ENCODE peak calls at places on chromosomes 2 and 18, in four cellular contexts. S, B, I and L are unnamed samples.

GRCh38 chr2:224086226-224086911 is 47.3 kb upstream of the SERPINE2 start:
- DNase-seq in I (no peak), S (no peak), B (peak), L (peak)

GRCh38 chr18:7722955-7723354 is 155.8 kb downstream of the PTPRM start:
- DNase-seq in B (no peak), S (no peak), I (no peak), L (no peak)

GRCh38 chr2:240156435-240157146 is 16.1 kb upstream of the OTOS start:
- DNase-seq in I (no peak), B (no peak), S (no peak), L (no peak)

GRCh38 chr2:213172641-213173040 is 21.2 kb upstream of the IKZF2 start:
- DNase-seq in I (no peak), B (no peak), S (no peak), L (no peak)

GRCh38 chr2:135299656-135300244 is 231.3 kb downstream of the ZRANB3 start:
- DNase-seq in I (no peak), B (peak), S (peak), L (peak)

GRCh38 chr18:31424383-31424988 is 23.1 kb upstream of the DSG3 start:
- DNase-seq in I (peak), S (peak), B (no peak), L (peak)

GRCh38 chr2:65850695-65851094 is 418.3 kb upstream of the SPRED2 start:
- DNase-seq in S (no peak), I (no peak), B (no peak), L (no peak)

GRCh38 chr2:206955253-206955652 is 15.9 kb downstream of the CPO start:
- DNase-seq in S (no peak), I (no peak), B (no peak), L (peak)

GRCh38 chr2:246489-247145 is 17.2 kb downstream of the SH3YL1 start:
- DNase-seq in S (peak), I (peak), B (peak), L (peak)

GRCh38 chr2:218898109-218898878 is 17.6 kb downstream of the WNT10A start:
- DNase-seq in B (no peak), I (peak), S (peak), L (peak)

GRCh38 chr2:24411488-24412146 is 51.3 kb upstream of the ITSN2 start:
- DNase-seq in I (peak), S (no peak), B (no peak), L (no peak)

GRCh38 chr2:184554736-184555135 is 43.6 kb upstream of the ZNF804A start:
- DNase-seq in B (peak), S (no peak), I (no peak), L (peak)

GRCh38 chr2:54949431-54949830 is 100.8 kb downstream of the RTN4 start:
- DNase-seq in I (no peak), S (no peak), B (peak), L (no peak)

GRCh38 chr2:231332872-231333500 is 62.5 kb upstream of the B3GNT7 start:
- DNase-seq in B (peak), S (no peak), I (no peak), L (no peak)

GRCh38 chr2:202109737-202110184 is 36.7 kb downstream of the KIAA2012 start:
- DNase-seq in B (no peak), S (no peak), I (no peak), L (peak)

GRCh38 chr2:228084717-228085116 is 96.8 kb downstream of the SPHKAP start:
- DNase-seq in B (no peak), S (no peak), I (no peak), L (no peak)

GRCh38 chr2:42706836-42707235 is 57.1 kb downstream of the OXER1 start:
- DNase-seq in I (no peak), S (no peak), B (no peak), L (no peak)

GRCh38 chr2:75064691-75065396 is 106.4 kb downstream of the POLE4 start:
- DNase-seq in S (peak), B (peak), I (peak), L (peak)

GRCh38 chr2:165927353-165927752 is 26.2 kb downstream of the TTC21B start:
- DNase-seq in I (no peak), B (no peak), S (no peak), L (peak)

GRCh38 chr18:45423664-45424063 is 191.6 kb upstream of the SLC14A2 start:
- DNase-seq in I (no peak), S (no peak), B (no peak), L (no peak)

GRCh38 chr2:102099536-102100293 is 42.8 kb upstream of the IL1R1 start:
- DNase-seq in I (no peak), S (no peak), B (no peak), L (peak)

GRCh38 chr18:35076556-35076955 is 35.3 kb downstream of the MAPRE2 start:
- DNase-seq in S (no peak), B (peak), I (no peak), L (peak)

GRCh38 chr2:2183135-2183534 is 147.9 kb downstream of the MYT1L start:
- DNase-seq in I (no peak), B (no peak), S (no peak), L (no peak)

GRCh38 chr18:3794537-3795348 is 344.8 kb downstream of the TGIF1 start:
- DNase-seq in I (no peak), S (no peak), B (peak), L (peak)

GRCh38 chr18:21345851-21346250 is 103.8 kb downstream of the GREB1L start:
- DNase-seq in B (no peak), I (no peak), S (no peak), L (no peak)

GRCh38 chr2:133768261-133769021 is 200.2 kb upstream of the NCKAP5 start:
- DNase-seq in I (no peak), S (no peak), B (peak), L (no peak)

GRCh38 chr2:63861220-63861822 is 19.6 kb downstream of the UGP2 start:
- DNase-seq in S (peak), I (peak), B (peak), L (peak)

GRCh38 chr2:197952540-197953202 is 148.3 kb downstream of the PLCL1 start:
- DNase-seq in B (no peak), S (no peak), I (no peak), L (peak)

GRCh38 chr2:26318950-26319349 is 27.0 kb upstream of the SELENOI start:
- DNase-seq in I (no peak), S (no peak), B (no peak), L (no peak)

GRCh38 chr2:55138546-55139288 is 88.5 kb upstream of the RTN4 start:
- DNase-seq in B (no peak), I (no peak), S (no peak), L (no peak)

GRCh38 chr18:36031407-36031806 is 36.0 kb downstream of the RPRD1A start:
- DNase-seq in S (no peak), I (no peak), B (no peak), L (no peak)

GRCh38 chr18:5543854-5544389 is at the start of gene EPB41L3:
- DNase-seq in I (peak), S (no peak), B (no peak), L (no peak)

GRCh38 chr2:62227386-62228075 is 31.6 kb downstream of the B3GNT2 start:
- DNase-seq in B (peak), S (no peak), I (no peak), L (peak)